ENCODE peak calls at places on chromosomes 4 and X, in four cellular contexts. One of them, this sample, is unnamed.

GRCh38 chr4:151000747-151001429 is 14.2 kb downstream of the LRBA start:
- DNase-seq in AG10803: no peak
- DNase-seq in Peyer's patch: no peak
- DNase-seq in upper lobe of left lung: no peak
- DNase-seq in this sample: no peak

GRCh38 chr4:4852591-4853362 is 6.7 kb upstream of the MSX1 start:
- DNase-seq in AG10803: peak
- DNase-seq in Peyer's patch: peak
- DNase-seq in upper lobe of left lung: no peak
- DNase-seq in this sample: no peak

GRCh38 chr4:148445903-148446261 is 3.7 kb upstream of the NR3C2 start:
- DNase-seq in AG10803: no peak
- DNase-seq in Peyer's patch: no peak
- DNase-seq in upper lobe of left lung: no peak
- DNase-seq in this sample: no peak

GRCh38 chr4:125323547-125324100 is 8.9 kb downstream of the FAT4 start:
- DNase-seq in AG10803: peak
- DNase-seq in Peyer's patch: no peak
- DNase-seq in upper lobe of left lung: no peak
- DNase-seq in this sample: no peak

GRCh38 chr4:99653921-99654890 is 3.4 kb downstream of the C4orf54 start:
- DNase-seq in AG10803: peak
- DNase-seq in Peyer's patch: no peak
- DNase-seq in upper lobe of left lung: no peak
- DNase-seq in this sample: no peak

GRCh38 chr4:116880625-116881024 is 204.8 kb downstream of the TRAM1L1 start:
- DNase-seq in AG10803: no peak
- DNase-seq in Peyer's patch: no peak
- DNase-seq in upper lobe of left lung: no peak
- DNase-seq in this sample: no peak

GRCh38 chr4:139311909-139312308 is 9.6 kb upstream of the NDUFC1 start:
- DNase-seq in AG10803: no peak
- DNase-seq in Peyer's patch: no peak
- DNase-seq in upper lobe of left lung: no peak
- DNase-seq in this sample: no peak

GRCh38 chr4:8105303-8106100 is 53.1 kb downstream of the ABLIM2 start:
- DNase-seq in AG10803: no peak
- DNase-seq in Peyer's patch: no peak
- DNase-seq in upper lobe of left lung: no peak
- DNase-seq in this sample: no peak

GRCh38 chr4:80045831-80046230 is 27.2 kb downstream of the ANTXR2 start:
- DNase-seq in AG10803: peak
- DNase-seq in Peyer's patch: no peak
- DNase-seq in upper lobe of left lung: no peak
- DNase-seq in this sample: no peak

GRCh38 chr4:145920205-145920604 is 18.4 kb downstream of the ZNF827 start:
- DNase-seq in AG10803: peak
- DNase-seq in Peyer's patch: no peak
- DNase-seq in upper lobe of left lung: no peak
- DNase-seq in this sample: no peak

GRCh38 chrX:30876367-30876766 is 12.7 kb downstream of the TAB3 start:
- DNase-seq in AG10803: no peak
- DNase-seq in Peyer's patch: no peak
- DNase-seq in upper lobe of left lung: no peak
- DNase-seq in this sample: no peak

GRCh38 chrX:153665726-153666306 is 7.8 kb downstream of the PNCK start:
- DNase-seq in AG10803: no peak
- DNase-seq in Peyer's patch: no peak
- DNase-seq in upper lobe of left lung: no peak
- DNase-seq in this sample: no peak

GRCh38 chrX:10755477-10756334 is 135.3 kb upstream of the MID1 start:
- DNase-seq in AG10803: peak
- DNase-seq in Peyer's patch: no peak
- DNase-seq in upper lobe of left lung: no peak
- DNase-seq in this sample: no peak

GRCh38 chr4:179624768-179625181 is 2182.5 kb upstream of the AGA start:
- DNase-seq in AG10803: peak
- DNase-seq in Peyer's patch: no peak
- DNase-seq in upper lobe of left lung: no peak
- DNase-seq in this sample: no peak

GRCh38 chr4:73661646-73662119 is 41.4 kb upstream of the RASSF6 start:
- DNase-seq in AG10803: peak
- DNase-seq in Peyer's patch: no peak
- DNase-seq in upper lobe of left lung: no peak
- DNase-seq in this sample: no peak
- TF ChIP-seq CTCF in AG10803: peak
- TF ChIP-seq CTCF in Peyer's patch: no peak
- TF ChIP-seq CTCF in upper lobe of left lung: no peak
- TF ChIP-seq CTCF in this sample: no peak

GRCh38 chrX:54049801-54050200 is 5.5 kb upstream of the PHF8 start:
- DNase-seq in AG10803: no peak
- DNase-seq in Peyer's patch: no peak
- DNase-seq in upper lobe of left lung: no peak
- DNase-seq in this sample: no peak
- H3K4me3 ChIP-seq in AG10803: no peak
- H3K4me3 ChIP-seq in Peyer's patch: no peak
- H3K4me3 ChIP-seq in upper lobe of left lung: no peak
- H3K4me3 ChIP-seq in this sample: no peak

DNA sequence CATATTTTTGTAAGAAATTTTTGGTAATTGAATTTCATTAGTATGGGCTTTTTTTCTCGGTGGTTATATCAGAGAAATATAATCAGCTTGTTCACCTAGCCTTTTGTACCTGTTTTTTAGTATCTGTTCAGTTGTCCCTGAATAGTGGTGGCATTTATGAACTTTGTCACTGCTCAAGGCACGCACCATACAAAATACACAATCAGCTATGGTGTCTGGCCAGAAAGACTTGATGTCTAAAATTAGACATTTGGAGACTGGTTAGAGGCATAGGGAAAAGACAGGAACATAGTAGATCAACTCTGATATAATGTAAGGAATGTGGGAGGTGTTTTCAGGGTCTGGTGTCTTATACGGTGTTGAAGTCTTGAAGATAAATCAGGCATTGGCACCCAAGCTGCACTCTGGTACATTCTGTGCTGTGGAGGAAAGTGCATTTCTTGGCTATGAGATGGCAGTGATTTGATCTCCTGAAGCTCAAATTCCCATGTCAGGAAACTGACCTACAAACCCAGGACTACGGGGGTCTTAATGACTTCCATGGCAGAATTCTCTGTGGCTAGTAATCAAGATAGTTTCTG is 3.6 kb downstream of the ART3 start:
- DNase-seq in AG10803: no peak
- DNase-seq in Peyer's patch: no peak
- DNase-seq in upper lobe of left lung: no peak
- DNase-seq in this sample: no peak
- TF ChIP-seq CTCF in AG10803: no peak
- TF ChIP-seq CTCF in Peyer's patch: no peak
- TF ChIP-seq CTCF in upper lobe of left lung: no peak
- TF ChIP-seq CTCF in this sample: no peak

DNA sequence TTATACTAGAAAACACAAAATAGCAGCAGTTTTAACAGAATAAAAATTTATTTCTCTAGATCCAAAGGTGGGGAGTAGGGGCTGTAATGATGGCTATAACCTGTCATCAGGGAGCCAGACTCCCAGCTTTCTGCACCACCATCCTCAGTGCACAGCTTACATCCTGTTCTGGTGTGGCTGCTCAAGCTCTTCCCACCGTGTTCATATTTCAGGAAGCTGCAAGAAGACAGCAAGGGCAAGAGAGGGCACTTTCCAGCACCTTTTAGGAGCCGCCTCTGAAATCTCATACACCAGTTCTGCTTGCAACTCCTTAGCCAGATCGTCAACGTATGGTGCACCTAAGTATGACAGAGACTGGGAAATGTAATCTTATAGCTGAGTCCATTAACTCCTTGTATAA is 253.7 kb downstream of the CENPC start:
- DNase-seq in AG10803: no peak
- DNase-seq in Peyer's patch: no peak
- DNase-seq in upper lobe of left lung: no peak
- DNase-seq in this sample: no peak
- H3K4me3 ChIP-seq in AG10803: no peak
- H3K4me3 ChIP-seq in Peyer's patch: no peak
- H3K4me3 ChIP-seq in upper lobe of left lung: no peak
- H3K4me3 ChIP-seq in this sample: no peak

DNA sequence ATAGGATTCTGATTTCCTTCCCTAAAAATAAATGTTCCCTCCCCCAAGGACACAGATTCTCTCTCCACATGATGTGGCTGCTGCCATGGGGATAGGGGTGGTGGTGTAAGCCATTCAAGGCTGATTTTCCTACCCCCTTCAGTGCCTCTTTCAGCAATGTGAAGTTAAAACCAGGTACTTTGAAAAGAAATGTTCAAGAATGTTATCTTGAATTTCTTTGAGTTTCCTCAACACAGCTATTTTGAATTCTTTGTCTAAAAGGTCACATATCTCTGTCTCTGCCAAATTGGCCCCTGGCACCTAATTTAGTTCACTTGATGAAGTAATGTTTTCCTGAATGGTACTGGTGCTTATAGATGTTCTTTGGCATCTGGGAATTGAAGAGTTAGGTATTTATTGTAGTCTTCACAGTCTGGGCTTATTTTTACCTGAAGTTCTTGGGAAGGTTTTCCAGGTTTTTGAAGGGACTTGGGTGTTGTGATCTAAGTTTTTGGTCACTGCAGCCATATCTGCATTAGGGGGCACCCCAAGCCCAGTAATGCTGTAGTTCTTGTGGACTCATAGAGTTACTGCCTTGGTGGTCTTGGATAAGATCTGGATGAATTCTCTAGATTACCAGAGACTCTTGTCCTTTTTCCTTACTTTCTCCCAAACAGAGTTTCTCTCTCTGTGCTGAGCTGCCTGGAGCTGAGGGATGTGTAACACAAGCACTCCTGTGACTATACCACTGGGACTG is 7.6 kb upstream of the DIPK2B start:
- DNase-seq in AG10803: no peak
- DNase-seq in Peyer's patch: no peak
- DNase-seq in upper lobe of left lung: no peak
- DNase-seq in this sample: no peak
- TF ChIP-seq CTCF in AG10803: no peak
- TF ChIP-seq CTCF in Peyer's patch: no peak
- TF ChIP-seq CTCF in upper lobe of left lung: no peak
- TF ChIP-seq CTCF in this sample: no peak

DNA sequence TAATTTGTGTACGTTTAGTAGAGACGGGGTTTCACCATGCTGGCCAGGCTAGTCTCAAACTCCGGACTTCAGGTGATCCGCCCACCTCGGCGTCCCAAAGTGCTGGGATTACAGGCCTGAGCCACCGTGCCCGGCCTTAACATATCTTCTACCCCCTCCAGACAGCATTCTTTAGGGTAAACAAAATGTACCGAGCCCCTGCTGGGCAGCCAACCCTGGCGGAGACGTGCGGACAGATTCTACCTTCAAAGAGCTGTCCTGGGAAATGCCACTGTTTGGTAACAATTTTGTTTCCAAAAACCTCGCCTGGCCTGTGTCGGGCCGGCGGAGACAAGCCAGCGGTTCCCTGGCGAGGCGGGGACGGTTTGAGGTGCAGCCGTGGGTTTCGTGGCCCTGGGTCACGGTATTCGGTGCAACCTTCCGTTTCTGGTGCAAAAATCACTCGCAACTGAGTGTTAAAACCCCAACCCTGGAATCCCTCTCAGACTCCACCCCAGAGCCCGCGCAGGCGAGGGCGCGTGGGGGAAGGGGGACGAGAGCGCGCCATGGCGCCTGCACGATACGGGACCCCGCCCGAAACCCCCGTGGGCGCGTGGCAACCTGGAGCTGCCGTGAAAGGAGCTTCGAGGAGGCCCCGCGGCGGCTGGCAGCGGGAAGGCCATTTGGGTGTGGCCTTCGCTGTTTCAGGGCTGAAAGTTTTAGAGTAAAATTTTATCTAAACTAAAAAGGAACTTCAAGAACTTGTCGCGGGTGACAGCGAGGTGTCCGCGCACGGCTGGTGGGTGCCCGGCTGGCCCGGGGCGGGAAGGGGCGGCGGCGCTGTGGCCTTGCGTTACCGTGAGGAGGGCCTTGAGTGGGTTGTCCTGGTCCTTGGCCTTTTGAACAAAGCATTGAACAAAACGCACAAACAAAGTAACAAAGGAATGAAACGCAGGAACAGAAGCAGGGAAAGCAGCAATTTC is 17.0 kb downstream of the MRFAP1 start:
- DNase-seq in AG10803: no peak
- DNase-seq in Peyer's patch: no peak
- DNase-seq in upper lobe of left lung: no peak
- DNase-seq in this sample: no peak
- H3K4me3 ChIP-seq in AG10803: no peak
- H3K4me3 ChIP-seq in Peyer's patch: no peak
- H3K4me3 ChIP-seq in upper lobe of left lung: no peak
- H3K4me3 ChIP-seq in this sample: no peak

GRCh38 chr4:143771269-143771668 is 70.8 kb upstream of the FREM3 start:
- DNase-seq in AG10803: no peak
- DNase-seq in Peyer's patch: no peak
- DNase-seq in upper lobe of left lung: no peak
- DNase-seq in this sample: no peak

DNA sequence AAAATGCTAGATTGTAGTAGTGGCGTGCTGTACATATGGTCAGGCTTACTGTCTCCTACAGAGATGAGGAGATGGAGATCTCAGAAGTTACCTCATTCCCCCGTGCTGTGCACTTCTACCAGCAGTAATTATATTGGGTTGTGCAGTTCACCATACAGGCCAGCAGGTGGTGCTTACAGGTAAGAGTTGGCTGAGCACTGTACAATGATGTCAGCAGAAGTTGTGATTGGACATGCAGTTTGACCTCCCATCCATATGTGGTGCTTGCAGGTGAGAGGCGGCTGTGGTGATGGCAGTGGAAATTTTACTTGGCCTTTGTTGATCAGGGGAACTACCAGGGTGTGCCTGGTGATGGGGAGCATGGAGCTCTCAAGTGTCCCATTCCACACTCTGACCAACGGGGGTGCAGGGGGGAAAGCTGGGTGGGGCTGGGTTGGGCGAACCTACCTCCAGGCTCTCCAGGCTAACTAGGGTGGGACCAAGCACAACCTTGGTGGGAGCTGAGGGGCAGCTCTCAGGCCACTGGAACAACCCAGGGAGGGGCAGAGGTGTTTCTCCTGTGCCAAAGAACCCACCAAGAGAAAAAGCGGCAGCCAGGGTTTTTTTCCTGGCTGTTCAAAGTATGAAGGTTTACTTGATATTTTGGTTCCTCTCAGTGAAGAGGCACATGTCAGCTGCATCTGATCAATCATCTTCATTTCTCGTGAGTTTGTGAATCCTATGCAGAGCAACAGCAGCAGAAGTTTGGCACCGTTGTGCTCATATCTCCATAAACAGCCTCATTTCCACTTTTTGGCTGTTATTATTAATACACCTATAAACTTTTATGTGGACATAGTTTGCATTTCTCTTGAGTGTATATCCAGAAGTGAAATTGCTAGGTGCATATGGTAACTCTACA is 73.8 kb upstream of the FREM3 start:
- DNase-seq in AG10803: peak
- DNase-seq in Peyer's patch: peak
- DNase-seq in upper lobe of left lung: peak
- DNase-seq in this sample: peak
- TF ChIP-seq CTCF in AG10803: peak
- TF ChIP-seq CTCF in Peyer's patch: peak
- TF ChIP-seq CTCF in upper lobe of left lung: peak
- TF ChIP-seq CTCF in this sample: peak